ENCODE peak calls at places on chromosomes 7 and 10, in seven cellular contexts. P is epithelial cell of esophagus, Z is lung, F is BJ, V is left lung, A is fibroblast of villous mesenchyme, J is SK-N-SH. C is an unnamed sample.

GRCh38 chr7:105439174-105439893 is 50.6 kb upstream of the SRPK2 start:
- DNase-seq in P (peak), Z (peak), F (peak), V (no peak), A (peak), J (peak), C (peak)

GRCh38 chr10:5466451-5466996 is 32.8 kb downstream of the CALML5 start:
- DNase-seq in P (peak), Z (peak), F (peak), V (peak), A (peak), J (no peak), C (peak)

GRCh38 chr10:106780593-106781088 is 383.9 kb downstream of the SORCS1 start:
- DNase-seq in P (no peak), Z (no peak), F (no peak), V (no peak), A (no peak), J (no peak), C (no peak)

GRCh38 chr10:126373137-126373536 is 15.1 kb downstream of the ADAM12 start:
- DNase-seq in P (no peak), Z (no peak), F (no peak), V (no peak), A (no peak), J (no peak), C (peak)

GRCh38 chr7:11224535-11224934 is 250.9 kb downstream of the PHF14 start:
- DNase-seq in P (no peak), Z (no peak), F (no peak), V (no peak), A (no peak), J (no peak), C (no peak)

GRCh38 chr10:84876116-84876999 is 548.0 kb downstream of the CCSER2 start:
- DNase-seq in P (no peak), Z (no peak), F (no peak), V (no peak), A (no peak), J (peak), C (no peak)

GRCh38 chr7:45701701-45702460 is 127.7 kb downstream of the ADCY1 start:
- DNase-seq in P (no peak), Z (no peak), F (no peak), V (no peak), A (no peak), J (peak), C (no peak)

GRCh38 chr10:93065675-93066543 is 5.3 kb downstream of the CYP26C1 start:
- DNase-seq in P (no peak), Z (no peak), F (no peak), V (no peak), A (no peak), J (peak), C (no peak)

GRCh38 chr7:36887969-36888368 is 163.7 kb upstream of the AOAH start:
- DNase-seq in P (no peak), Z (no peak), F (no peak), V (no peak), A (no peak), J (peak), C (no peak)

GRCh38 chr10:29517352-29517923 is 117.3 kb downstream of the SVIL start:
- DNase-seq in P (peak), Z (no peak), F (no peak), V (no peak), A (peak), J (peak), C (peak)

GRCh38 chr10:101172741-101173140 is 41.6 kb downstream of the TLX1 start:
- DNase-seq in P (no peak), Z (no peak), F (no peak), V (no peak), A (no peak), J (no peak), C (no peak)

GRCh38 chr10:109018892-109019507 is 904.3 kb downstream of the XPNPEP1 start:
- DNase-seq in P (no peak), Z (no peak), F (no peak), V (no peak), A (peak), J (peak), C (peak)

GRCh38 chr7:37495574-37496184 is 47.0 kb upstream of the ELMO1 start:
- DNase-seq in P (peak), Z (no peak), F (no peak), V (no peak), A (peak), J (peak), C (peak)

GRCh38 chr7:111090834-111091233 is at the start of gene LRRN3:
- DNase-seq in P (no peak), Z (no peak), F (no peak), V (no peak), A (peak), J (peak), C (peak)

GRCh38 chr7:70271617-70272081 is 673.4 kb downstream of the AUTS2 start:
- DNase-seq in P (no peak), Z (no peak), F (no peak), V (no peak), A (peak), J (peak), C (no peak)

GRCh38 chr7:8325067-8325466 is 63.1 kb upstream of the ICA1 start:
- DNase-seq in P (no peak), Z (no peak), F (no peak), V (no peak), A (no peak), J (no peak), C (no peak)

GRCh38 chr10:93383562-93383981 is 98.6 kb downstream of the MYOF start:
- DNase-seq in P (peak), Z (no peak), F (peak), V (no peak), A (peak), J (no peak), C (peak)

GRCh38 chr10:86357676-86358075 is 8.9 kb downstream of the GRID1 start:
- DNase-seq in P (no peak), Z (no peak), F (no peak), V (peak), A (no peak), J (no peak), C (no peak)

GRCh38 chr7:16066805-16067459 is 354.4 kb downstream of the CRPPA start:
- DNase-seq in P (no peak), Z (no peak), F (no peak), V (no peak), A (peak), J (no peak), C (peak)

GRCh38 chr7:16071246-16071857 is 350.0 kb downstream of the CRPPA start:
- DNase-seq in P (peak), Z (no peak), F (no peak), V (no peak), A (peak), J (peak), C (peak)

GRCh38 chr7:16064316-16064715 is 357.0 kb downstream of the CRPPA start:
- DNase-seq in P (no peak), Z (no peak), F (no peak), V (no peak), A (no peak), J (no peak), C (no peak)

GRCh38 chr7:16070806-16071205 is 350.5 kb downstream of the CRPPA start:
- DNase-seq in P (no peak), Z (no peak), F (no peak), V (no peak), A (no peak), J (no peak), C (no peak)

DNA sequence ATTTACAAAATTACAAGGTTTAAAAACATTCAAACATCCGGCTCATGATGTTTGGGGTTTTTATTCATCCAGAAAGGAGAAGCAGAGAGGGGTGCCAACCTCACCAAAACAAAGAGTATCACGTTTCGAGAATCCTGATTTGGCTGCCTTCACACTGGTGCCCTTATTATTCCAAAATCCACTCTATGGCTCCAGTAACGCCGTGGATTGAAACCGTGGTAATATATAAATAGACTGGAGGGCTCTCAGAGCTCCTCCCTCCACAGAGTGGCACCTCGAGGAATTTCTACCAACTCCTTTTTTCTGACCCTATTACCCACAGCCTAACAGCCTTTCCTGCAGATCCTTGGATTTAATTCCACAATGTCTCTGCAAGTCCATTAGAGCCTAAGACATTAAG is 353.6 kb downstream of the CRPPA start:
- DNase-seq in P (no peak), Z (no peak), F (no peak), V (no peak), A (no peak), J (no peak), C (no peak)
- TF ChIP-seq CTCF in P (no peak), Z (no peak), F (no peak), V (no peak), A (no peak), J (no peak), C (no peak)

GRCh38 chr10:77636286-77636966 is 1.2 kb downstream of the KCNMA1 start:
- DNase-seq in P (no peak), Z (no peak), F (no peak), V (no peak), A (no peak), J (no peak), C (no peak)

GRCh38 chr10:77637986-77638765 is 568 bp upstream of the KCNMA1 start:
- DNase-seq in P (peak), Z (no peak), F (no peak), V (no peak), A (peak), J (peak), C (peak)

GRCh38 chr10:77636967-77637473 is 588 bp downstream of the KCNMA1 start:
- DNase-seq in P (peak), Z (no peak), F (no peak), V (no peak), A (no peak), J (peak), C (no peak)

GRCh38 chr10:77638766-77639101 is 1.1 kb upstream of the KCNMA1 start:
- DNase-seq in P (no peak), Z (no peak), F (no peak), V (no peak), A (no peak), J (no peak), C (no peak)

GRCh38 chr10:77637474-77637985 is at the start of gene KCNMA1:
- DNase-seq in P (peak), Z (no peak), F (no peak), V (no peak), A (peak), J (peak), C (no peak)
- H3K4me3 ChIP-seq in P (peak), Z (peak), F (peak), V (peak), A (peak), J (peak), C (peak)

GRCh38 chr10:70379581-70380176 is 2.7 kb downstream of the LRRC20 start:
- DNase-seq in P (no peak), Z (no peak), F (no peak), V (no peak), A (no peak), J (peak), C (no peak)
- TF ChIP-seq CTCF in P (peak), Z (no peak), F (peak), V (peak), A (peak), J (peak), C (peak)

GRCh38 chr7:4883352-4884144 is at the start of gene RADIL:
- DNase-seq in P (peak), Z (peak), F (peak), V (peak), A (peak), J (peak), C (peak)
- H3K4me3 ChIP-seq in P (no peak), Z (peak), F (peak), V (peak), A (peak), J (peak), C (peak)

GRCh38 chr7:38880454-38880853 is 28.5 kb downstream of the VPS41 start:
- DNase-seq in P (no peak), Z (no peak), F (no peak), V (no peak), A (no peak), J (no peak), C (no peak)

GRCh38 chr7:38881947-38882684 is 26.9 kb downstream of the VPS41 start:
- DNase-seq in P (peak), Z (no peak), F (no peak), V (no peak), A (no peak), J (no peak), C (no peak)

GRCh38 chr7:38880035-38880434 is 29.0 kb downstream of the VPS41 start:
- DNase-seq in P (no peak), Z (no peak), F (no peak), V (no peak), A (no peak), J (no peak), C (no peak)

GRCh38 chr7:38878694-38879457 is 30.1 kb downstream of the VPS41 start:
- DNase-seq in P (no peak), Z (no peak), F (no peak), V (no peak), A (no peak), J (no peak), C (no peak)

DNA sequence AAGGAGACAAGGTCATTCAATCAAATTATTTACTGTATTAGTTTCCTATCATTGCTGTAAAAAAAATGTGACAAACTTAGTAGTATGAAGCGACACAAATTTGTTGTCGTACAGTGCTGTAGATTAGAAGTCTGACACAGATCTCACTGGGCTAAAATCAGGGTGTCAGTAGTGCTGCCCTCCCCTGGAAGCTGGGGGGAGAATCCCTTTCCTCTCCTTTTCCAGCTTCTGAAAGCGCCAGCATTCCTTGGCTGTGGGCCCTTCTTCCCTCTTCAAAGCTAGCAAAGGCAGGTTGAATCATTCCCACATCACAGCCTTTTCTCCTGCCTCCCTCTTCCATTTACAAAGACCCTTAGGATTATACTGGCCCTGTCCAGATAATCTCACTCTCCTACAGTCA is 28.0 kb downstream of the VPS41 start:
- DNase-seq in P (peak), Z (no peak), F (no peak), V (no peak), A (no peak), J (no peak), C (no peak)
- TF ChIP-seq CTCF in P (no peak), Z (no peak), F (no peak), V (no peak), A (no peak), J (no peak), C (no peak)

DNA sequence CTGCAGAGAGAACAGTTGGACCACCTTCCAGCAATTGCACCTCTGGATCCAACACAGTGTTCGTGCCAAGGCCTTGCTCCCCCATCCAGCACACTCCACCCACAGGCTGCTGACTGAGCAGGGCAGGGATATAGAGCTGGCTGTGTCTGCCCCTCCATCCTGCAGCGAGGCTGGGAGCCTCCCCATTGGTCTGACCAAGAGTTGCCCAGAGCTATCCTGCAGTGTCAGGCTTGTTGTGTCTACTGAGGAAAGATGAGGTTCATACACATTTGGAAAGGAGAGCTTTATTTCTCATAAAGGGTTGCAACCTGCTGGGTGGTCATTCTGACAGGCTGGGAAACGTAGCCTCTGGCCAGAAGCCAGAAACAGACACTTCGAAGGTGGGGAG is 27.1 kb downstream of the PRF1 start:
- DNase-seq in P (no peak), Z (no peak), F (no peak), V (peak), A (no peak), J (no peak), C (no peak)
- H3K4me3 ChIP-seq in P (no peak), Z (no peak), F (no peak), V (no peak), A (no peak), J (no peak), C (no peak)

C was measured in cardiac fibroblast.